ENCODE peak calls at places on chromosomes 7 and 10, in nine cellular contexts. One of them, this sample, is unnamed.

GRCh38 chr7:70668606-70669358 is 463.2 kb upstream of the GALNT17 start:
- DNase-seq in HCEC 1CT: no peak
- DNase-seq in NCI-H460: no peak
- DNase-seq in left lung: no peak
- DNase-seq in caudate nucleus: no peak
- DNase-seq in RKO: no peak
- DNase-seq in Calu3: no peak
- DNase-seq in KBM-7: no peak
- DNase-seq in stimulated activated effector memory CD8-positive, alpha-beta T cell treated with anti-CD3 and anti-CD28 coated beads, Interleukin-12 subunit alpha, Interleukin-12 subunit beta, amount 100 ng/mL, for 72 hours: no peak
- DNase-seq in this sample: no peak

GRCh38 chr10:124676416-124677062 is 67.6 kb downstream of the FAM53B start:
- DNase-seq in left lung: no peak
- DNase-seq in caudate nucleus: no peak
- DNase-seq in HCEC 1CT: no peak
- DNase-seq in RKO: no peak
- DNase-seq in Calu3: no peak
- DNase-seq in NCI-H460: no peak
- DNase-seq in KBM-7: no peak
- DNase-seq in stimulated activated effector memory CD8-positive, alpha-beta T cell treated with anti-CD3 and anti-CD28 coated beads, Interleukin-12 subunit alpha, Interleukin-12 subunit beta, amount 100 ng/mL, for 72 hours: no peak
- DNase-seq in this sample: no peak

GRCh38 chr10:28664369-28664740 is 13.0 kb upstream of the BAMBI start:
- DNase-seq in stimulated activated effector memory CD8-positive, alpha-beta T cell treated with anti-CD3 and anti-CD28 coated beads, Interleukin-12 subunit alpha, Interleukin-12 subunit beta, amount 100 ng/mL, for 72 hours: no peak
- DNase-seq in RKO: no peak
- DNase-seq in HCEC 1CT: no peak
- DNase-seq in Calu3: no peak
- DNase-seq in NCI-H460: no peak
- DNase-seq in KBM-7: no peak
- DNase-seq in left lung: no peak
- DNase-seq in caudate nucleus: no peak
- DNase-seq in this sample: peak

GRCh38 chr7:104951546-104951945 is 62.5 kb upstream of the KMT2E start:
- DNase-seq in NCI-H460: no peak
- DNase-seq in left lung: no peak
- DNase-seq in RKO: no peak
- DNase-seq in Calu3: no peak
- DNase-seq in KBM-7: no peak
- DNase-seq in HCEC 1CT: peak
- DNase-seq in stimulated activated effector memory CD8-positive, alpha-beta T cell treated with anti-CD3 and anti-CD28 coated beads, Interleukin-12 subunit alpha, Interleukin-12 subunit beta, amount 100 ng/mL, for 72 hours: no peak
- DNase-seq in caudate nucleus: no peak
- DNase-seq in this sample: peak

GRCh38 chr10:94292448-94293118 is 70.2 kb downstream of the NOC3L start:
- DNase-seq in HCEC 1CT: peak
- DNase-seq in caudate nucleus: no peak
- DNase-seq in NCI-H460: no peak
- DNase-seq in stimulated activated effector memory CD8-positive, alpha-beta T cell treated with anti-CD3 and anti-CD28 coated beads, Interleukin-12 subunit alpha, Interleukin-12 subunit beta, amount 100 ng/mL, for 72 hours: no peak
- DNase-seq in KBM-7: peak
- DNase-seq in left lung: no peak
- DNase-seq in RKO: no peak
- DNase-seq in Calu3: peak
- DNase-seq in this sample: peak

GRCh38 chr7:81330108-81330507 is 411.3 kb upstream of the SEMA3C start:
- DNase-seq in Calu3: peak
- DNase-seq in HCEC 1CT: no peak
- DNase-seq in RKO: no peak
- DNase-seq in caudate nucleus: no peak
- DNase-seq in left lung: no peak
- DNase-seq in NCI-H460: no peak
- DNase-seq in stimulated activated effector memory CD8-positive, alpha-beta T cell treated with anti-CD3 and anti-CD28 coated beads, Interleukin-12 subunit alpha, Interleukin-12 subunit beta, amount 100 ng/mL, for 72 hours: no peak
- DNase-seq in KBM-7: no peak
- DNase-seq in this sample: no peak

GRCh38 chr7:114988755-114989154 is 66.9 kb downstream of the MDFIC start:
- DNase-seq in HCEC 1CT: peak
- DNase-seq in Calu3: peak
- DNase-seq in RKO: no peak
- DNase-seq in left lung: peak
- DNase-seq in KBM-7: no peak
- DNase-seq in caudate nucleus: no peak
- DNase-seq in NCI-H460: peak
- DNase-seq in stimulated activated effector memory CD8-positive, alpha-beta T cell treated with anti-CD3 and anti-CD28 coated beads, Interleukin-12 subunit alpha, Interleukin-12 subunit beta, amount 100 ng/mL, for 72 hours: no peak
- DNase-seq in this sample: peak

GRCh38 chr7:5064391-5065106 is 18.9 kb downstream of the RBAK start:
- DNase-seq in KBM-7: peak
- DNase-seq in RKO: no peak
- DNase-seq in HCEC 1CT: peak
- DNase-seq in left lung: no peak
- DNase-seq in Calu3: no peak
- DNase-seq in caudate nucleus: no peak
- DNase-seq in stimulated activated effector memory CD8-positive, alpha-beta T cell treated with anti-CD3 and anti-CD28 coated beads, Interleukin-12 subunit alpha, Interleukin-12 subunit beta, amount 100 ng/mL, for 72 hours: no peak
- DNase-seq in NCI-H460: no peak
- DNase-seq in this sample: peak

GRCh38 chr7:39085590-39086049 is 107.9 kb downstream of the POU6F2 start:
- DNase-seq in HCEC 1CT: no peak
- DNase-seq in RKO: no peak
- DNase-seq in left lung: no peak
- DNase-seq in NCI-H460: peak
- DNase-seq in KBM-7: no peak
- DNase-seq in Calu3: no peak
- DNase-seq in caudate nucleus: no peak
- DNase-seq in stimulated activated effector memory CD8-positive, alpha-beta T cell treated with anti-CD3 and anti-CD28 coated beads, Interleukin-12 subunit alpha, Interleukin-12 subunit beta, amount 100 ng/mL, for 72 hours: no peak
- DNase-seq in this sample: no peak

GRCh38 chr7:42549866-42550485 is 313.0 kb upstream of the GLI3 start:
- DNase-seq in Calu3: no peak
- DNase-seq in NCI-H460: no peak
- DNase-seq in KBM-7: no peak
- DNase-seq in HCEC 1CT: no peak
- DNase-seq in left lung: no peak
- DNase-seq in caudate nucleus: no peak
- DNase-seq in RKO: no peak
- DNase-seq in stimulated activated effector memory CD8-positive, alpha-beta T cell treated with anti-CD3 and anti-CD28 coated beads, Interleukin-12 subunit alpha, Interleukin-12 subunit beta, amount 100 ng/mL, for 72 hours: no peak
- DNase-seq in this sample: no peak

GRCh38 chr10:86165666-86166065 is 200.9 kb downstream of the GRID1 start:
- DNase-seq in RKO: no peak
- DNase-seq in stimulated activated effector memory CD8-positive, alpha-beta T cell treated with anti-CD3 and anti-CD28 coated beads, Interleukin-12 subunit alpha, Interleukin-12 subunit beta, amount 100 ng/mL, for 72 hours: no peak
- DNase-seq in KBM-7: no peak
- DNase-seq in left lung: no peak
- DNase-seq in HCEC 1CT: no peak
- DNase-seq in caudate nucleus: no peak
- DNase-seq in NCI-H460: no peak
- DNase-seq in Calu3: no peak
- DNase-seq in this sample: no peak

GRCh38 chr10:22322663-22323160 is 1.8 kb downstream of the BMI1 start:
- DNase-seq in HCEC 1CT: no peak
- DNase-seq in caudate nucleus: no peak
- DNase-seq in left lung: no peak
- DNase-seq in KBM-7: no peak
- DNase-seq in RKO: peak
- DNase-seq in NCI-H460: no peak
- DNase-seq in stimulated activated effector memory CD8-positive, alpha-beta T cell treated with anti-CD3 and anti-CD28 coated beads, Interleukin-12 subunit alpha, Interleukin-12 subunit beta, amount 100 ng/mL, for 72 hours: no peak
- DNase-seq in Calu3: no peak
- DNase-seq in this sample: no peak

GRCh38 chr7:94057955-94058354 is 53.8 kb upstream of the BET1 start:
- DNase-seq in left lung: no peak
- DNase-seq in RKO: no peak
- DNase-seq in stimulated activated effector memory CD8-positive, alpha-beta T cell treated with anti-CD3 and anti-CD28 coated beads, Interleukin-12 subunit alpha, Interleukin-12 subunit beta, amount 100 ng/mL, for 72 hours: no peak
- DNase-seq in Calu3: no peak
- DNase-seq in NCI-H460: no peak
- DNase-seq in HCEC 1CT: no peak
- DNase-seq in KBM-7: no peak
- DNase-seq in caudate nucleus: no peak
- DNase-seq in this sample: no peak

GRCh38 chr7:144391823-144392255 is 11.7 kb downstream of the NOBOX start:
- DNase-seq in NCI-H460: peak
- DNase-seq in HCEC 1CT: peak
- DNase-seq in caudate nucleus: no peak
- DNase-seq in Calu3: no peak
- DNase-seq in KBM-7: peak
- DNase-seq in RKO: peak
- DNase-seq in stimulated activated effector memory CD8-positive, alpha-beta T cell treated with anti-CD3 and anti-CD28 coated beads, Interleukin-12 subunit alpha, Interleukin-12 subunit beta, amount 100 ng/mL, for 72 hours: no peak
- DNase-seq in left lung: no peak
- DNase-seq in this sample: peak

GRCh38 chr10:112834661-112835060 is 115.4 kb upstream of the TCF7L2 start:
- DNase-seq in Calu3: no peak
- DNase-seq in NCI-H460: no peak
- DNase-seq in HCEC 1CT: no peak
- DNase-seq in KBM-7: no peak
- DNase-seq in caudate nucleus: no peak
- DNase-seq in left lung: peak
- DNase-seq in RKO: no peak
- DNase-seq in stimulated activated effector memory CD8-positive, alpha-beta T cell treated with anti-CD3 and anti-CD28 coated beads, Interleukin-12 subunit alpha, Interleukin-12 subunit beta, amount 100 ng/mL, for 72 hours: no peak
- DNase-seq in this sample: no peak

GRCh38 chr7:153447021-153447420 is 605.2 kb upstream of the DPP6 start:
- DNase-seq in NCI-H460: no peak
- DNase-seq in stimulated activated effector memory CD8-positive, alpha-beta T cell treated with anti-CD3 and anti-CD28 coated beads, Interleukin-12 subunit alpha, Interleukin-12 subunit beta, amount 100 ng/mL, for 72 hours: no peak
- DNase-seq in caudate nucleus: no peak
- DNase-seq in left lung: no peak
- DNase-seq in Calu3: no peak
- DNase-seq in KBM-7: no peak
- DNase-seq in HCEC 1CT: no peak
- DNase-seq in RKO: no peak
- DNase-seq in this sample: no peak

GRCh38 chr7:151833691-151834090 is 43.2 kb downstream of the PRKAG2 start:
- DNase-seq in Calu3: no peak
- DNase-seq in RKO: no peak
- DNase-seq in KBM-7: no peak
- DNase-seq in HCEC 1CT: no peak
- DNase-seq in NCI-H460: no peak
- DNase-seq in caudate nucleus: no peak
- DNase-seq in stimulated activated effector memory CD8-positive, alpha-beta T cell treated with anti-CD3 and anti-CD28 coated beads, Interleukin-12 subunit alpha, Interleukin-12 subunit beta, amount 100 ng/mL, for 72 hours: no peak
- DNase-seq in left lung: no peak
- DNase-seq in this sample: no peak

GRCh38 chr7:73892003-73892975 is 31.3 kb downstream of the TMEM270 start:
- DNase-seq in Calu3: peak
- DNase-seq in stimulated activated effector memory CD8-positive, alpha-beta T cell treated with anti-CD3 and anti-CD28 coated beads, Interleukin-12 subunit alpha, Interleukin-12 subunit beta, amount 100 ng/mL, for 72 hours: no peak
- DNase-seq in RKO: no peak
- DNase-seq in HCEC 1CT: peak
- DNase-seq in NCI-H460: no peak
- DNase-seq in KBM-7: no peak
- DNase-seq in caudate nucleus: no peak
- DNase-seq in left lung: no peak
- DNase-seq in this sample: peak

GRCh38 chr7:47375590-47375989 is 206.3 kb downstream of the TNS3 start:
- DNase-seq in left lung: no peak
- DNase-seq in RKO: no peak
- DNase-seq in NCI-H460: no peak
- DNase-seq in Calu3: no peak
- DNase-seq in KBM-7: no peak
- DNase-seq in HCEC 1CT: peak
- DNase-seq in caudate nucleus: no peak
- DNase-seq in stimulated activated effector memory CD8-positive, alpha-beta T cell treated with anti-CD3 and anti-CD28 coated beads, Interleukin-12 subunit alpha, Interleukin-12 subunit beta, amount 100 ng/mL, for 72 hours: no peak
- DNase-seq in this sample: no peak

This sample was measured in HFFc6.